ENCODE peak calls at places on chromosomes 7 and 10, in four cellular contexts. One of them, this sample, is unnamed.
A peak's percentile ranks its signal among the peaks of the same experiment; 100 is the strongest.

GRCh38 chr10:113959383-113959760 is 84.3 kb upstream of the ADRB1 start:
- DNase-seq in heart left ventricle: no peak
- DNase-seq in sigmoid colon: no peak
- DNase-seq in epithelial cell of esophagus: peak; percentile 25
- DNase-seq in this sample: no peak

GRCh38 chr7:55568613-55569268 is 3.6 kb downstream of the VOPP1 start:
- DNase-seq in heart left ventricle: no peak
- DNase-seq in sigmoid colon: no peak
- DNase-seq in epithelial cell of esophagus: no peak
- DNase-seq in this sample: no peak

GRCh38 chr10:88986549-88987242 is 3.9 kb upstream of the FAS start:
- DNase-seq in heart left ventricle: no peak
- DNase-seq in sigmoid colon: no peak
- DNase-seq in epithelial cell of esophagus: peak; percentile 60
- DNase-seq in this sample: peak; percentile 18

GRCh38 chr10:97321807-97322195 is 2.7 kb downstream of the FRAT1 start:
- DNase-seq in heart left ventricle: no peak
- DNase-seq in sigmoid colon: no peak
- DNase-seq in epithelial cell of esophagus: no peak
- DNase-seq in this sample: no peak

GRCh38 chr10:61978965-61979364 is 77.5 kb downstream of the ARID5B start:
- DNase-seq in heart left ventricle: peak; percentile 45
- DNase-seq in sigmoid colon: no peak
- DNase-seq in epithelial cell of esophagus: no peak
- DNase-seq in this sample: no peak

GRCh38 chr10:12720217-12720981 is 281.1 kb downstream of the CCDC3 start:
- DNase-seq in heart left ventricle: peak; percentile 80
- DNase-seq in sigmoid colon: peak; percentile 84
- DNase-seq in epithelial cell of esophagus: peak; percentile 98
- DNase-seq in this sample: no peak

GRCh38 chr10:9339702-9340101 is 1285.2 kb downstream of the GATA3 start:
- DNase-seq in heart left ventricle: no peak
- DNase-seq in sigmoid colon: no peak
- DNase-seq in epithelial cell of esophagus: no peak
- DNase-seq in this sample: no peak

GRCh38 chr10:97876387-97876786 is 26.7 kb downstream of the GOLGA7B start:
- DNase-seq in heart left ventricle: no peak
- DNase-seq in sigmoid colon: no peak
- DNase-seq in epithelial cell of esophagus: no peak
- DNase-seq in this sample: no peak

GRCh38 chr7:44378744-44379143 is 53.4 kb upstream of the CAMK2B start:
- DNase-seq in heart left ventricle: no peak
- DNase-seq in sigmoid colon: no peak
- DNase-seq in epithelial cell of esophagus: peak; percentile 86
- DNase-seq in this sample: no peak

GRCh38 chr7:70694357-70694908 is 437.5 kb upstream of the GALNT17 start:
- DNase-seq in heart left ventricle: peak; percentile 37
- DNase-seq in sigmoid colon: no peak
- DNase-seq in epithelial cell of esophagus: peak; percentile 52
- DNase-seq in this sample: peak; percentile 62

GRCh38 chr10:55500931-55501559 is 700.0 kb upstream of the PCDH15 start:
- DNase-seq in heart left ventricle: peak; percentile 17
- DNase-seq in sigmoid colon: no peak
- DNase-seq in epithelial cell of esophagus: peak; percentile 55
- DNase-seq in this sample: peak; percentile 55

GRCh38 chr7:18890885-18891621 is 226.4 kb downstream of the TWIST1 start:
- DNase-seq in heart left ventricle: no peak
- DNase-seq in sigmoid colon: no peak
- DNase-seq in epithelial cell of esophagus: no peak
- DNase-seq in this sample: no peak

GRCh38 chr10:92204238-92204637 is 86.6 kb downstream of the CPEB3 start:
- DNase-seq in heart left ventricle: no peak
- DNase-seq in sigmoid colon: no peak
- DNase-seq in epithelial cell of esophagus: no peak
- DNase-seq in this sample: no peak

GRCh38 chr7:139915864-139916716 is 87.0 kb downstream of the TBXAS1 start:
- DNase-seq in heart left ventricle: peak; percentile 42
- DNase-seq in sigmoid colon: no peak
- DNase-seq in epithelial cell of esophagus: peak; percentile 97
- DNase-seq in this sample: no peak

GRCh38 chr7:2719007-2719406 is 31.0 kb downstream of the AMZ1 start:
- DNase-seq in heart left ventricle: no peak
- DNase-seq in sigmoid colon: no peak
- DNase-seq in epithelial cell of esophagus: no peak
- DNase-seq in this sample: peak; percentile 59

GRCh38 chr7:157541796-157542668 is 205.2 kb downstream of the DNAJB6 start:
- DNase-seq in heart left ventricle: no peak
- DNase-seq in sigmoid colon: peak; percentile 34
- DNase-seq in epithelial cell of esophagus: no peak
- DNase-seq in this sample: no peak

GRCh38 chr10:132443998-132444876 is 47.2 kb downstream of the PWWP2B start:
- DNase-seq in heart left ventricle: no peak
- DNase-seq in sigmoid colon: no peak
- DNase-seq in epithelial cell of esophagus: no peak
- DNase-seq in this sample: peak; percentile 53

GRCh38 chr7:101784275-101785127 is 32.9 kb upstream of the CUX1 start:
- DNase-seq in heart left ventricle: no peak
- DNase-seq in sigmoid colon: no peak
- DNase-seq in epithelial cell of esophagus: no peak
- DNase-seq in this sample: no peak

GRCh38 chr10:33952692-33953360 is 618.4 kb upstream of the NRP1 start:
- DNase-seq in heart left ventricle: no peak
- DNase-seq in sigmoid colon: no peak
- DNase-seq in epithelial cell of esophagus: peak; percentile 84
- DNase-seq in this sample: no peak

GRCh38 chr10:86256690-86257315 is 109.8 kb downstream of the GRID1 start:
- DNase-seq in heart left ventricle: no peak
- DNase-seq in sigmoid colon: no peak
- DNase-seq in epithelial cell of esophagus: no peak
- DNase-seq in this sample: no peak

GRCh38 chr7:114409750-114410149 is 4.9 kb upstream of the FOXP2 start:
- DNase-seq in heart left ventricle: no peak
- DNase-seq in sigmoid colon: no peak
- DNase-seq in epithelial cell of esophagus: peak; percentile 63
- DNase-seq in this sample: no peak

GRCh38 chr7:114402866-114403635 is 11.6 kb upstream of the FOXP2 start:
- DNase-seq in heart left ventricle: no peak
- DNase-seq in sigmoid colon: no peak
- DNase-seq in epithelial cell of esophagus: no peak
- DNase-seq in this sample: no peak

DNA sequence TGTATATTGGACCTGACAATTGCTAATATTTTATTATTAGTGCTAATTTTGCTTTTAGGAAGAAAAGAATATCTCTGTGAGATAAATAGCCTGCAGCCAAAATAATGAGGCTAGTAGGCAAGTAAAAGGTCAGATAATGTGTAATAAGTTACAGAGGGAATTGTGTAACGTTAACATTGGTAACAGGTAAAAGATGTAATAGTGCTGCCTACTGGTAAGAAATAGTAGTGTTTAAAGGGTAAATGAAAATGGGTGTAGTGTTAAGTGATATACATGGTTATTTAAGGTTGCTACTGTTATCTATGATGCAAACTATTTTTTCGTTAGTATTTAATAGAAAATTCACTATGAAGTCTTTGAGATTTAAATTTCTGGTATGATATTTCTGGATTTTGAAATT is 9.2 kb upstream of the FOXP2 start:
- DNase-seq in heart left ventricle: no peak
- DNase-seq in sigmoid colon: no peak
- DNase-seq in epithelial cell of esophagus: peak; percentile 55
- DNase-seq in this sample: no peak
- TF ChIP-seq CTCF in heart left ventricle: peak; percentile 38
- TF ChIP-seq CTCF in sigmoid colon: peak; percentile 66
- TF ChIP-seq CTCF in epithelial cell of esophagus: peak; percentile 45
- TF ChIP-seq CTCF in this sample: peak; percentile 57

DNA sequence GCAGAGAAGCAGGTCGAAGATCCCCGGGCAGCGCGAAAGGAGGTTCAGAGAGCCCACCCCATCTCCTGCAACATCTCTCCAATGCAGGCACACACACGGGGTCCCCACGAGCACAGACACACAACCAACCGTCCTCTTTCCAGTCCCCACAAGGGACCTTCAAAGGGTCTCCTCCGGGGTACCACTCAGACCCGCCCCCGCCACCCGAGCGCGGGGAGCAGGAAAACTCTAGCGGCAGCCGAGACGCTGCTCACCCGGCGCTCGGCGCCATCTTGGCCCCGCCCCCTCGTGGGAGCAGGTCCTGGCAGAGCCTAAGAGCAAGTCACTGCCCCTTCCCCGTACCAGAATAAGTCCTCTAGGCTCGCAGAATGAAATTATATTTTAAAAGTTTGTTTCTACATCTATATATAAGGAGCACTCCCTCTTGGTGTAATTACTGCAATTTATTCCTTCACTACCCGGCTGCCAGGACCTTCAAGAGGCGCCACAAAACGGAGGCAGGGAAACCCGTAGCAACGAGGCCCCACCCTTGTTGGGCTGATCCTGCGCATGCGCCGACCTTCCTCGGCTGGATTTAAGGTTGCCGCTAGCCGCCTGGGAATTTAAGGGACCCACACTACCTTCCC is at the start of the genes CNPY4 and TAF6:
- DNase-seq in heart left ventricle: peak; percentile 97
- DNase-seq in sigmoid colon: peak; percentile 98
- DNase-seq in epithelial cell of esophagus: peak; percentile 96
- DNase-seq in this sample: peak; percentile 96
- TF ChIP-seq CTCF in heart left ventricle: no peak
- TF ChIP-seq CTCF in sigmoid colon: no peak
- TF ChIP-seq CTCF in epithelial cell of esophagus: peak; percentile 12
- TF ChIP-seq CTCF in this sample: no peak

GRCh38 chr7:50614721-50615518 is 49.7 kb upstream of the DDC start:
- DNase-seq in heart left ventricle: no peak
- DNase-seq in sigmoid colon: no peak
- DNase-seq in epithelial cell of esophagus: peak; percentile 16
- DNase-seq in this sample: no peak
- TF ChIP-seq CTCF in heart left ventricle: peak; percentile 53
- TF ChIP-seq CTCF in sigmoid colon: peak; percentile 23
- TF ChIP-seq CTCF in epithelial cell of esophagus: peak; percentile 29
- TF ChIP-seq CTCF in this sample: no peak

GRCh38 chr7:132203021-132203420 is 373.2 kb downstream of the PLXNA4 start:
- DNase-seq in heart left ventricle: no peak
- DNase-seq in sigmoid colon: peak; percentile 43
- DNase-seq in epithelial cell of esophagus: no peak
- DNase-seq in this sample: no peak
- TF ChIP-seq CTCF in heart left ventricle: no peak
- TF ChIP-seq CTCF in sigmoid colon: no peak
- TF ChIP-seq CTCF in epithelial cell of esophagus: no peak
- TF ChIP-seq CTCF in this sample: no peak

GRCh38 chr7:137592232-137592896 is 248.8 kb upstream of the PTN start:
- DNase-seq in heart left ventricle: peak; percentile 57
- DNase-seq in sigmoid colon: peak; percentile 80
- DNase-seq in epithelial cell of esophagus: peak; percentile 81
- DNase-seq in this sample: peak; percentile 68
- TF ChIP-seq CTCF in heart left ventricle: peak; percentile 77
- TF ChIP-seq CTCF in sigmoid colon: peak; percentile 72
- TF ChIP-seq CTCF in epithelial cell of esophagus: peak; percentile 90
- TF ChIP-seq CTCF in this sample: peak; percentile 80

DNA sequence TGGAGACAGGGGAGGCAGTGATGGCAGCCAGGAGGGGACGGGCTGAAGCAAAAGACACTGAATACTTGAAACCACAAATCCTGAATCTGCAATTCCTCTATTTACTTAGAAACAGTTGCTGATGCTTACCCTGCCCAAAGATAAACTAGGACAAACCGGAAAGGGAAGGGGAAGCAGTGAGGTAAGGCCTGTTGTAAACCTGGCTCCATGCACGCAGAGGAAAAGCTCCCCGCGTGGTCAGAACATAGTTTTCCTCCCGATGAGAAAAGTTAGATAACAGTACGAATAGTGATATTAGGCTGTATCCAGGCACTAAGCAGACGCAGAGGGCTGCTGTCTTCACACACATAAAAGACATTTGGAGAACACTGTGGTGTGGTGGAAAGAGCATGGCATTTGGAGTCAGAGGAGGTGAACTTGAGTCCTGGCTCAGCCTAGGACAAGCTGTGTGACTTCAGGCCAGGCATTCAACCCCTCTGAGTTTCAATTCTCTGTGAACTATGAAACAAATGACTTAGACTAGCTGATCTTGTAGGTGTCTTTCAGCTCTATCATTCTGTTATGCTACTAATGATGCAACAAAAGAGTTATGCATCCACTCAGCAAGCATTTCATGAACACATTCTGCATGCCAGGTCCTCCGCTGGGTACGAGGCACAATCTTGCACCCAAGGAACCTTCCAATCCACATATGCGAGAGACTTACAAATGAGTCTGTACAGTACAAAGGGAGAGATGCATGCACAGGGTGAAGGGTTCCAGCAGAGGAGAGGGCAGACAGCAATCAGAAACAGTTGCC is 80.9 kb downstream of the SORBS1 start:
- DNase-seq in heart left ventricle: peak; percentile 61
- DNase-seq in sigmoid colon: peak; percentile 77
- DNase-seq in epithelial cell of esophagus: no peak
- DNase-seq in this sample: no peak
- TF ChIP-seq CTCF in heart left ventricle: peak; percentile 20
- TF ChIP-seq CTCF in sigmoid colon: peak; percentile 11
- TF ChIP-seq CTCF in epithelial cell of esophagus: no peak
- TF ChIP-seq CTCF in this sample: no peak

DNA sequence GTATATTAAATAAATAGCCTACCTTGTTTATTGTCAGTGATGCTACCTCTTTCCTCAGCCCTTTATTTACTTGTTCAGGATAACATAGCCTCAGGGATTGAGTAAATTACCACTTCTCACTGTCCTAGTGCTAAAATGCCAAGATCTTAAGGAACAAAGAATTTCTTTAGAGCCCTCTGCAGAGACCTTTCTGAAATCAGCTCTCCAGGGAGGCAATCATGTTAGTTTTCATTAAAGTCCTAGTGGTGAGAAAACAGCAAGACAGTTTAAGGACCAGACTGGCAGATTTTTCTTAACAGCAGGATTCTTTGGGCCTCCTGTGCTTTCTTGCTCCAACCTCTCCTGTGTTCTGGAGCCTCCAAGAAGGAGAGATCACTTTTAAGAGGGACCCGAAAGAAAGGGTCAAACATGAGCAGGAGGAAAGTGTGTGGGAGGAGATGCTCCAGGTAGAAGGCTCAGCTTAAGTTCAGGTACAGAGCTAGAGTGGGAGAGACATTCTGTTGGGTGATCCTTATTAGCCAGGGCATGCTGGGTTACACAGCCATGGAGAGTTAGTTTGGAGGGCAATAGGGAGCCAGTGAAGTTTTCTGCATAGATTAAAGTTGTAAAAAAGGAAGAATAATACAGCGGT is 1.2 kb upstream of the PLCE1 start:
- DNase-seq in heart left ventricle: no peak
- DNase-seq in sigmoid colon: no peak
- DNase-seq in epithelial cell of esophagus: no peak
- DNase-seq in this sample: no peak
- TF ChIP-seq CTCF in heart left ventricle: no peak
- TF ChIP-seq CTCF in sigmoid colon: no peak
- TF ChIP-seq CTCF in epithelial cell of esophagus: peak; percentile 30
- TF ChIP-seq CTCF in this sample: peak; percentile 13

This sample was measured in nephron progenitor cell.